ENCODE peak calls at places on chromosomes 2 and 18, in nine cellular contexts. One of them, this sample, is unnamed.
A peak's percentile ranks its signal among the peaks of the same experiment; 100 is the strongest.

GRCh38 chr2:222866358-222866960 is 5.6 kb downstream of the ACSL3 start:
- DNase-seq in colonic mucosa: peak; percentile 31
- DNase-seq in caudate nucleus: no peak
- DNase-seq in fibroblast of lung: no peak
- DNase-seq in RWPE1: no peak
- DNase-seq in CD4-positive, alpha-beta memory T cell: no peak
- DNase-seq in testis: no peak
- DNase-seq in CD8-positive, alpha-beta memory T cell: no peak
- DNase-seq in heart left ventricle: peak; percentile 52
- DNase-seq in this sample: no peak

GRCh38 chr2:153416071-153416470 is 62.5 kb downstream of the RPRM start:
- DNase-seq in CD4-positive, alpha-beta memory T cell: no peak
- DNase-seq in testis: no peak
- DNase-seq in colonic mucosa: no peak
- DNase-seq in caudate nucleus: no peak
- DNase-seq in fibroblast of lung: peak; percentile 33
- DNase-seq in CD8-positive, alpha-beta memory T cell: no peak
- DNase-seq in heart left ventricle: no peak
- DNase-seq in RWPE1: no peak
- DNase-seq in this sample: no peak

GRCh38 chr2:203533696-203534471 is 1.2 kb downstream of the RAPH1 start:
- DNase-seq in heart left ventricle: no peak
- DNase-seq in caudate nucleus: no peak
- DNase-seq in colonic mucosa: no peak
- DNase-seq in RWPE1: peak; percentile 30
- DNase-seq in CD4-positive, alpha-beta memory T cell: peak; percentile 39
- DNase-seq in CD8-positive, alpha-beta memory T cell: no peak
- DNase-seq in fibroblast of lung: peak; percentile 87
- DNase-seq in testis: no peak
- DNase-seq in this sample: no peak

GRCh38 chr2:97910403-97911209 is 85.1 kb downstream of the TMEM131 start:
- DNase-seq in CD4-positive, alpha-beta memory T cell: no peak
- DNase-seq in RWPE1: no peak
- DNase-seq in CD8-positive, alpha-beta memory T cell: no peak
- DNase-seq in caudate nucleus: no peak
- DNase-seq in heart left ventricle: no peak
- DNase-seq in fibroblast of lung: peak; percentile 60
- DNase-seq in colonic mucosa: no peak
- DNase-seq in testis: no peak
- DNase-seq in this sample: no peak

GRCh38 chr2:16553222-16553621 is 112.4 kb downstream of the CYRIA start:
- DNase-seq in caudate nucleus: no peak
- DNase-seq in RWPE1: peak; percentile 15
- DNase-seq in testis: peak; percentile 57
- DNase-seq in fibroblast of lung: peak; percentile 15
- DNase-seq in CD8-positive, alpha-beta memory T cell: no peak
- DNase-seq in CD4-positive, alpha-beta memory T cell: no peak
- DNase-seq in colonic mucosa: peak; percentile 32
- DNase-seq in heart left ventricle: peak; percentile 30
- DNase-seq in this sample: no peak

GRCh38 chr2:201660293-201660895 is 17.1 kb upstream of the TMEM237 start:
- DNase-seq in colonic mucosa: no peak
- DNase-seq in testis: no peak
- DNase-seq in caudate nucleus: no peak
- DNase-seq in heart left ventricle: no peak
- DNase-seq in CD4-positive, alpha-beta memory T cell: no peak
- DNase-seq in CD8-positive, alpha-beta memory T cell: no peak
- DNase-seq in fibroblast of lung: no peak
- DNase-seq in RWPE1: no peak
- DNase-seq in this sample: no peak

GRCh38 chr2:162317910-162318279 is 589 bp downstream of the IFIH1 start:
- DNase-seq in RWPE1: peak; percentile 6
- DNase-seq in CD4-positive, alpha-beta memory T cell: peak; percentile 49
- DNase-seq in caudate nucleus: no peak
- DNase-seq in colonic mucosa: peak; percentile 57
- DNase-seq in heart left ventricle: no peak
- DNase-seq in CD8-positive, alpha-beta memory T cell: peak; percentile 18
- DNase-seq in testis: peak; percentile 43
- DNase-seq in fibroblast of lung: peak; percentile 12
- DNase-seq in this sample: no peak

GRCh38 chr2:144598906-144599305 is 79.0 kb upstream of the ZEB2 start:
- DNase-seq in caudate nucleus: no peak
- DNase-seq in RWPE1: no peak
- DNase-seq in testis: no peak
- DNase-seq in CD8-positive, alpha-beta memory T cell: no peak
- DNase-seq in CD4-positive, alpha-beta memory T cell: no peak
- DNase-seq in heart left ventricle: no peak
- DNase-seq in colonic mucosa: no peak
- DNase-seq in fibroblast of lung: no peak
- DNase-seq in this sample: no peak

GRCh38 chr2:146978891-146979555 is 865.8 kb upstream of the ACVR2A start:
- DNase-seq in caudate nucleus: no peak
- DNase-seq in RWPE1: no peak
- DNase-seq in CD8-positive, alpha-beta memory T cell: no peak
- DNase-seq in fibroblast of lung: peak; percentile 86
- DNase-seq in testis: no peak
- DNase-seq in heart left ventricle: no peak
- DNase-seq in CD4-positive, alpha-beta memory T cell: no peak
- DNase-seq in colonic mucosa: no peak
- DNase-seq in this sample: no peak

GRCh38 chr2:202842690-202843089 is 28.9 kb downstream of the ICA1L start:
- DNase-seq in CD4-positive, alpha-beta memory T cell: no peak
- DNase-seq in testis: no peak
- DNase-seq in colonic mucosa: no peak
- DNase-seq in caudate nucleus: no peak
- DNase-seq in fibroblast of lung: no peak
- DNase-seq in CD8-positive, alpha-beta memory T cell: no peak
- DNase-seq in heart left ventricle: no peak
- DNase-seq in RWPE1: no peak
- DNase-seq in this sample: no peak

GRCh38 chr2:163345795-163346573 is 389.8 kb downstream of the FIGN start:
- DNase-seq in CD4-positive, alpha-beta memory T cell: peak; percentile 3
- DNase-seq in RWPE1: peak; percentile 41
- DNase-seq in testis: no peak
- DNase-seq in colonic mucosa: no peak
- DNase-seq in caudate nucleus: no peak
- DNase-seq in heart left ventricle: no peak
- DNase-seq in CD8-positive, alpha-beta memory T cell: no peak
- DNase-seq in fibroblast of lung: peak; percentile 45
- DNase-seq in this sample: no peak

GRCh38 chr2:65276604-65277003 is 49.0 kb downstream of the ACTR2 start:
- DNase-seq in CD8-positive, alpha-beta memory T cell: no peak
- DNase-seq in RWPE1: no peak
- DNase-seq in CD4-positive, alpha-beta memory T cell: no peak
- DNase-seq in heart left ventricle: no peak
- DNase-seq in testis: no peak
- DNase-seq in fibroblast of lung: peak; percentile 34
- DNase-seq in caudate nucleus: no peak
- DNase-seq in colonic mucosa: no peak
- DNase-seq in this sample: no peak

GRCh38 chr2:228875152-228875875 is 395.8 kb downstream of the PID1 start:
- DNase-seq in colonic mucosa: no peak
- DNase-seq in RWPE1: no peak
- DNase-seq in testis: no peak
- DNase-seq in caudate nucleus: no peak
- DNase-seq in fibroblast of lung: peak; percentile 27
- DNase-seq in heart left ventricle: no peak
- DNase-seq in CD8-positive, alpha-beta memory T cell: no peak
- DNase-seq in CD4-positive, alpha-beta memory T cell: no peak
- DNase-seq in this sample: no peak

GRCh38 chr2:3643371-3644245 is 14.4 kb upstream of the ALLC start:
- DNase-seq in caudate nucleus: no peak
- DNase-seq in colonic mucosa: no peak
- DNase-seq in RWPE1: no peak
- DNase-seq in testis: no peak
- DNase-seq in fibroblast of lung: no peak
- DNase-seq in heart left ventricle: peak; percentile 20
- DNase-seq in CD8-positive, alpha-beta memory T cell: no peak
- DNase-seq in CD4-positive, alpha-beta memory T cell: no peak
- DNase-seq in this sample: no peak

GRCh38 chr2:126878601-126879000 is 20.1 kb upstream of the TEX51 start:
- DNase-seq in colonic mucosa: no peak
- DNase-seq in heart left ventricle: no peak
- DNase-seq in caudate nucleus: no peak
- DNase-seq in CD8-positive, alpha-beta memory T cell: no peak
- DNase-seq in fibroblast of lung: no peak
- DNase-seq in RWPE1: no peak
- DNase-seq in testis: no peak
- DNase-seq in CD4-positive, alpha-beta memory T cell: no peak
- DNase-seq in this sample: no peak

GRCh38 chr2:24613154-24613814 is 122.2 kb downstream of the NCOA1 start:
- DNase-seq in colonic mucosa: peak; percentile 18
- DNase-seq in CD8-positive, alpha-beta memory T cell: peak; percentile 6
- DNase-seq in CD4-positive, alpha-beta memory T cell: peak; percentile 7
- DNase-seq in RWPE1: no peak
- DNase-seq in fibroblast of lung: peak; percentile 25
- DNase-seq in caudate nucleus: no peak
- DNase-seq in testis: no peak
- DNase-seq in heart left ventricle: no peak
- DNase-seq in this sample: no peak

DNA sequence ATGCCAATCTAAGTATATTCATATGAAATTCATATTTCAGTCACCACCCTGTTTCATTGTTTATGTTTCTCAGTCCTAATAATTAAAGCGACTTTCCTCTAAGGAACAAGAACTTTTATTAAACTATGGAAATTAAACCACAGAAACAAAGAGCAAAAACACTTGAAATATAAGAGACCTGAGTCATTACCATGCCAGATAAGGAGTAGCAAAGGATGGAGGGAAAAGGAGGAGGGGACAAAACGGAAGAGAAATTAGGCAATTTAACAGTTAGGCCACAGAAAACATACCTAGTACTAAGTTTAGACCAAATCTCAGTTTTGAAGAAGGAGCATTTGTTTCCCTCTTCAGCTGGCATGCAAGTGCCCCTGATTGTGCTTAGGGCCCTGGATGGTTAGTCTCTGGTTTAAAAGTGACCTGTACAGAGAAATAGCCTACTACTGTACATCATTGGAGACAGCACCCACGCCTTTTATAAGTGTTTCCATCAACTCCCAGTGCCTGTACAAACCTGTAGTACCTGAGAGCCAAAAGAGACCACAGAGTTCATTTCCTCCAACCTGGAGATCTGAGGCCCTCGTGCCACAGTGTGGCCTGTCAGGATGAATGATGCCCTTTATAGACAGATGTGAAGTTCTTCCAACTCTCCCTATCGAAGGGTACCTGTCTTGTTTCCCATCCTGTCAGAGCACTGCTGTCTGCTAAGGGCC is 74.5 kb downstream of the SPATS2L start:
- DNase-seq in CD8-positive, alpha-beta memory T cell: no peak
- DNase-seq in testis: no peak
- DNase-seq in heart left ventricle: no peak
- DNase-seq in fibroblast of lung: peak; percentile 91
- DNase-seq in caudate nucleus: no peak
- DNase-seq in colonic mucosa: no peak
- DNase-seq in RWPE1: peak; percentile 65
- DNase-seq in CD4-positive, alpha-beta memory T cell: no peak
- DNase-seq in this sample: no peak
- H3K27ac ChIP-seq in CD8-positive, alpha-beta memory T cell: peak overlapping the region; percentile 6
- H3K27ac ChIP-seq in testis: no peak overlapping the region
- H3K27ac ChIP-seq in heart left ventricle: no peak overlapping the region
- H3K27ac ChIP-seq in fibroblast of lung: peak overlapping the region; percentile 63
- H3K27ac ChIP-seq in caudate nucleus: no peak overlapping the region
- H3K27ac ChIP-seq in colonic mucosa: no peak overlapping the region
- H3K27ac ChIP-seq in RWPE1: no peak overlapping the region
- H3K27ac ChIP-seq in CD4-positive, alpha-beta memory T cell: no peak overlapping the region
- H3K27ac ChIP-seq in this sample: peak overlapping the region; percentile 48

DNA sequence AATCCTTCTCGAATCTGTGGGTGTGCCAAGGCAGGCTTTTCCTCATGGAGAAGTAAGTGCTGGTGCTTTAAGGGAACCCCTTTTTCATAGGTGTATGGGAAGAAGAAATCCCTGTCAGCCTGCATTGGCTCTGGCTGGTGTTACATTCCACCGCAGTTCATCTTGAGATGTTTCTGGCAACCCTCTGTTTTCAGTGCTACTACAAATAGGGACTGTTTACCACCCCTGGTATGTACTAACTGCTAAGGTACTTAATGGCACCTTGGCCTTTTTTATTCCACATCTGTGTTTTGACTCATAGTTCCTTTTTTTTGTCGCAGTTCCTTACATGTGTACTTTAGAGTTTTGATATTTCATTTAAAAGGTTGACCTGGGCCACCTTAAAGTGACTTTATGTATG is 248.5 kb downstream of the FHOD3 start:
- DNase-seq in colonic mucosa: no peak
- DNase-seq in testis: no peak
- DNase-seq in CD4-positive, alpha-beta memory T cell: no peak
- DNase-seq in heart left ventricle: no peak
- DNase-seq in caudate nucleus: no peak
- DNase-seq in fibroblast of lung: no peak
- DNase-seq in RWPE1: no peak
- DNase-seq in CD8-positive, alpha-beta memory T cell: no peak
- DNase-seq in this sample: no peak
- H3K27ac ChIP-seq in colonic mucosa: no peak overlapping the region
- H3K27ac ChIP-seq in testis: no peak overlapping the region
- H3K27ac ChIP-seq in CD4-positive, alpha-beta memory T cell: no peak overlapping the region
- H3K27ac ChIP-seq in heart left ventricle: no peak overlapping the region
- H3K27ac ChIP-seq in caudate nucleus: no peak overlapping the region
- H3K27ac ChIP-seq in fibroblast of lung: no peak overlapping the region
- H3K27ac ChIP-seq in RWPE1: no peak overlapping the region
- H3K27ac ChIP-seq in CD8-positive, alpha-beta memory T cell: no peak overlapping the region
- H3K27ac ChIP-seq in this sample: no peak overlapping the region

GRCh38 chr2:46559257-46559656 is 79.9 kb downstream of the TMEM247 start:
- DNase-seq in heart left ventricle: no peak
- DNase-seq in CD4-positive, alpha-beta memory T cell: no peak
- DNase-seq in CD8-positive, alpha-beta memory T cell: no peak
- DNase-seq in fibroblast of lung: no peak
- DNase-seq in RWPE1: no peak
- DNase-seq in testis: no peak
- DNase-seq in caudate nucleus: no peak
- DNase-seq in colonic mucosa: no peak
- DNase-seq in this sample: no peak
- H3K27ac ChIP-seq in heart left ventricle: peak overlapping the region; percentile 3
- H3K27ac ChIP-seq in CD4-positive, alpha-beta memory T cell: no peak overlapping the region
- H3K27ac ChIP-seq in CD8-positive, alpha-beta memory T cell: no peak overlapping the region
- H3K27ac ChIP-seq in fibroblast of lung: no peak overlapping the region
- H3K27ac ChIP-seq in RWPE1: no peak overlapping the region
- H3K27ac ChIP-seq in testis: no peak overlapping the region
- H3K27ac ChIP-seq in caudate nucleus: no peak overlapping the region
- H3K27ac ChIP-seq in colonic mucosa: no peak overlapping the region
- H3K27ac ChIP-seq in this sample: no peak overlapping the region

DNA sequence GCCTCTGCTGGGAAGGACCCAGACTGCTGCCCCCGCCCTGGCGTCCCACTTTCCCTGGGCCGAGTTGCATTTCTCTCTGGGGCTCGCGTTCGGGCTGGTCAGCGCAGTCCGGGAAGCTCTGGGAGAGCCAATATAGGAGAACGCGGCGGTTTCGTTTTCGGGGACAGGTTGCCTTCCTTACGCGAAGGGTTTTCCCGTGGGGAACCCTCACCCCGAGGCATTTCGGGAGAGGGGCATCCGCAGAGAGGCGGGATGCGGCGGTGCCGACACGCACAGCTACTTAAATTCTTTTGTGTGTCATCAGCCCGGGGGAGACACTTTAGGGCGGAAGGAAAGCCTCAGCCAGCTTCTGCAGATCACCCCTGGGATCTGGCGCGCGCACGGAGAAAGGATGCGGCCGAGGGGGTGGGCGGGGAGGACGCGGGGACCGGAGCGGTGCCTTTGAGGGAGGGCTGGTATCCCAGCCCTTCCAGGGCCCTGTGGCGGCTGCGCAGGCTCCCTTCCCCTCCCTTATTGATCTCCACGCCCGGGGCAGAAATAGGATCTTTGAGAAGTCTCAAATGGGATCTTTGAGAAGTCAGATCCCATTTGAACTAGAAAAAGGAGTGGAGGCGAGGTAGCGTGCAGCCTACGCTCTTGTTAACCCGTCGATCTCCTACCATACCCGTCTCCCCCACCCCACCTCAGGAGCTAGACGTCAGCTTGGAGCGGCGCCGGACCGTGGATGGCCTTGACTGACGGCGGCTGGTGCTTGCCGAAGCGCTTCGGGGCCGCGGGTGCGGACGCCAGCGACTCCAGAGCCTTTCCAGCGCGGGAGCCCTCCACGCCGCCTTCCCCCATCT is 1.3 kb downstream of the GATA6 start:
- DNase-seq in CD8-positive, alpha-beta memory T cell: no peak
- DNase-seq in heart left ventricle: peak; percentile 78
- DNase-seq in RWPE1: peak; percentile 53
- DNase-seq in colonic mucosa: no peak
- DNase-seq in CD4-positive, alpha-beta memory T cell: no peak
- DNase-seq in caudate nucleus: no peak
- DNase-seq in fibroblast of lung: peak; percentile 78
- DNase-seq in testis: peak; percentile 63
- DNase-seq in this sample: no peak
- H3K27ac ChIP-seq in CD8-positive, alpha-beta memory T cell: no peak overlapping the region
- H3K27ac ChIP-seq in heart left ventricle: peak overlapping the region; percentile 99
- H3K27ac ChIP-seq in RWPE1: peak overlapping the region; percentile 85
- H3K27ac ChIP-seq in colonic mucosa: peak overlapping the region; percentile 92
- H3K27ac ChIP-seq in CD4-positive, alpha-beta memory T cell: no peak overlapping the region
- H3K27ac ChIP-seq in caudate nucleus: no peak overlapping the region
- H3K27ac ChIP-seq in fibroblast of lung: peak overlapping the region; percentile 79
- H3K27ac ChIP-seq in testis: peak overlapping the region; percentile 89
- H3K27ac ChIP-seq in this sample: peak overlapping the region; percentile 98

This sample was measured in thoracic aorta.